ENCODE peak calls at places on chromosomes 4 and X, in nine cellular contexts. One of them, this sample, is unnamed.
A peak's percentile ranks its signal among the peaks of the same experiment; 100 is the strongest.

GRCh38 chr4:42482516-42483327 is 85.4 kb downstream of the SHISA3 start:
- DNase-seq in pancreas: no peak
- DNase-seq in ovary: no peak
- DNase-seq in NT2/D1: no peak
- DNase-seq in OCI-LY7: no peak
- DNase-seq in lung: no peak
- DNase-seq in psoas muscle: no peak
- DNase-seq in fibroblast of lung: peak; percentile 9
- DNase-seq in heart right ventricle: no peak
- DNase-seq in this sample: no peak

GRCh38 chr4:164368894-164369293 is 385.0 kb upstream of the SMIM31 start:
- DNase-seq in pancreas: no peak
- DNase-seq in heart right ventricle: no peak
- DNase-seq in psoas muscle: no peak
- DNase-seq in fibroblast of lung: no peak
- DNase-seq in NT2/D1: no peak
- DNase-seq in ovary: no peak
- DNase-seq in lung: no peak
- DNase-seq in OCI-LY7: no peak
- DNase-seq in this sample: no peak

GRCh38 chr4:78517050-78517652 is 34.4 kb upstream of the ANXA3 start:
- DNase-seq in psoas muscle: no peak
- DNase-seq in pancreas: no peak
- DNase-seq in ovary: no peak
- DNase-seq in lung: no peak
- DNase-seq in heart right ventricle: no peak
- DNase-seq in OCI-LY7: peak; percentile 27
- DNase-seq in NT2/D1: no peak
- DNase-seq in fibroblast of lung: peak; percentile 62
- DNase-seq in this sample: no peak

GRCh38 chrX:55908685-55909212 is 191.2 kb downstream of the RRAGB start:
- DNase-seq in fibroblast of lung: peak; percentile 8
- DNase-seq in pancreas: no peak
- DNase-seq in OCI-LY7: no peak
- DNase-seq in ovary: peak; percentile 23
- DNase-seq in psoas muscle: no peak
- DNase-seq in heart right ventricle: peak; percentile 3
- DNase-seq in NT2/D1: no peak
- DNase-seq in lung: no peak
- DNase-seq in this sample: no peak

GRCh38 chrX:1727531-1728027 is 112.7 kb downstream of the ASMT start:
- DNase-seq in OCI-LY7: no peak
- DNase-seq in ovary: no peak
- DNase-seq in pancreas: no peak
- DNase-seq in heart right ventricle: no peak
- DNase-seq in fibroblast of lung: no peak
- DNase-seq in psoas muscle: no peak
- DNase-seq in NT2/D1: peak; percentile 80
- DNase-seq in lung: no peak
- DNase-seq in this sample: peak; percentile 42

GRCh38 chrX:64842492-64842891 is 133.8 kb downstream of the ZC4H2 start:
- DNase-seq in heart right ventricle: no peak
- DNase-seq in OCI-LY7: peak; percentile 91
- DNase-seq in NT2/D1: no peak
- DNase-seq in ovary: no peak
- DNase-seq in psoas muscle: no peak
- DNase-seq in pancreas: no peak
- DNase-seq in lung: no peak
- DNase-seq in fibroblast of lung: no peak
- DNase-seq in this sample: no peak

GRCh38 chrX:42616981-42617380 is 161.0 kb downstream of the PPP1R2C start:
- DNase-seq in pancreas: no peak
- DNase-seq in OCI-LY7: no peak
- DNase-seq in fibroblast of lung: no peak
- DNase-seq in psoas muscle: no peak
- DNase-seq in lung: no peak
- DNase-seq in heart right ventricle: no peak
- DNase-seq in NT2/D1: no peak
- DNase-seq in ovary: no peak
- DNase-seq in this sample: no peak

GRCh38 chr4:178941975-178942374 is 1499.7 kb upstream of the AGA start:
- DNase-seq in pancreas: no peak
- DNase-seq in NT2/D1: no peak
- DNase-seq in fibroblast of lung: no peak
- DNase-seq in OCI-LY7: no peak
- DNase-seq in heart right ventricle: no peak
- DNase-seq in ovary: no peak
- DNase-seq in psoas muscle: no peak
- DNase-seq in lung: no peak
- DNase-seq in this sample: no peak

GRCh38 chrX:21255207-21255606 is 119.0 kb upstream of the CNKSR2 start:
- DNase-seq in psoas muscle: no peak
- DNase-seq in OCI-LY7: no peak
- DNase-seq in lung: no peak
- DNase-seq in pancreas: no peak
- DNase-seq in NT2/D1: no peak
- DNase-seq in fibroblast of lung: no peak
- DNase-seq in ovary: no peak
- DNase-seq in heart right ventricle: no peak
- DNase-seq in this sample: no peak

GRCh38 chr4:48296330-48296729 is 26.7 kb upstream of the TEC start:
- DNase-seq in pancreas: no peak
- DNase-seq in OCI-LY7: no peak
- DNase-seq in psoas muscle: no peak
- DNase-seq in fibroblast of lung: no peak
- DNase-seq in heart right ventricle: no peak
- DNase-seq in ovary: no peak
- DNase-seq in lung: no peak
- DNase-seq in NT2/D1: no peak
- DNase-seq in this sample: no peak
- H3K36me3 ChIP-seq in pancreas: no peaks in the 10 kb centered on the region
- H3K36me3 ChIP-seq in OCI-LY7: no peaks in the 10 kb centered on the region
- H3K36me3 ChIP-seq in psoas muscle: no peaks in the 10 kb centered on the region
- H3K36me3 ChIP-seq in fibroblast of lung: no peaks in the 10 kb centered on the region
- H3K36me3 ChIP-seq in heart right ventricle: no peaks in the 10 kb centered on the region
- H3K36me3 ChIP-seq in ovary: no peaks in the 10 kb centered on the region
- H3K36me3 ChIP-seq in lung: no peaks in the 10 kb centered on the region
- H3K36me3 ChIP-seq in NT2/D1: no peaks in the 10 kb centered on the region
- H3K36me3 ChIP-seq in this sample: no peaks in the 10 kb centered on the region

GRCh38 chrX:41184312-41184711 is 99.1 kb downstream of the USP9X start:
- DNase-seq in pancreas: no peak
- DNase-seq in ovary: no peak
- DNase-seq in psoas muscle: no peak
- DNase-seq in NT2/D1: no peak
- DNase-seq in OCI-LY7: peak; percentile 28
- DNase-seq in heart right ventricle: no peak
- DNase-seq in lung: no peak
- DNase-seq in fibroblast of lung: no peak
- DNase-seq in this sample: no peak
- H3K36me3 ChIP-seq in pancreas: peaks cover 4% of the 10 kb centered on the region
- H3K36me3 ChIP-seq in ovary: no peaks in the 10 kb centered on the region
- H3K36me3 ChIP-seq in psoas muscle: no peaks in the 10 kb centered on the region
- H3K36me3 ChIP-seq in NT2/D1: peaks cover 62% of the 10 kb centered on the region
- H3K36me3 ChIP-seq in OCI-LY7: peaks cover 62% of the 10 kb centered on the region
- H3K36me3 ChIP-seq in heart right ventricle: no peaks in the 10 kb centered on the region
- H3K36me3 ChIP-seq in lung: no peaks in the 10 kb centered on the region
- H3K36me3 ChIP-seq in fibroblast of lung: no peaks in the 10 kb centered on the region
- H3K36me3 ChIP-seq in this sample: peaks cover 22% of the 10 kb centered on the region

GRCh38 chrX:116694046-116694445 is 231.3 kb upstream of the CT83 start:
- DNase-seq in NT2/D1: no peak
- DNase-seq in lung: no peak
- DNase-seq in heart right ventricle: no peak
- DNase-seq in fibroblast of lung: no peak
- DNase-seq in OCI-LY7: no peak
- DNase-seq in ovary: no peak
- DNase-seq in psoas muscle: no peak
- DNase-seq in pancreas: no peak
- DNase-seq in this sample: no peak
- H3K36me3 ChIP-seq in NT2/D1: no peaks in the 10 kb centered on the region
- H3K36me3 ChIP-seq in lung: no peaks in the 10 kb centered on the region
- H3K36me3 ChIP-seq in heart right ventricle: no peaks in the 10 kb centered on the region
- H3K36me3 ChIP-seq in fibroblast of lung: no peaks in the 10 kb centered on the region
- H3K36me3 ChIP-seq in OCI-LY7: no peaks in the 10 kb centered on the region
- H3K36me3 ChIP-seq in ovary: no peaks in the 10 kb centered on the region
- H3K36me3 ChIP-seq in psoas muscle: no peaks in the 10 kb centered on the region
- H3K36me3 ChIP-seq in pancreas: no peaks in the 10 kb centered on the region
- H3K36me3 ChIP-seq in this sample: no peaks in the 10 kb centered on the region

GRCh38 chrX:24506082-24506481 is 41.0 kb downstream of the PDK3 start:
- DNase-seq in psoas muscle: no peak
- DNase-seq in ovary: no peak
- DNase-seq in fibroblast of lung: no peak
- DNase-seq in pancreas: no peak
- DNase-seq in heart right ventricle: no peak
- DNase-seq in NT2/D1: no peak
- DNase-seq in OCI-LY7: no peak
- DNase-seq in lung: no peak
- DNase-seq in this sample: no peak
- H3K36me3 ChIP-seq in psoas muscle: no peaks in the 10 kb centered on the region
- H3K36me3 ChIP-seq in ovary: no peaks in the 10 kb centered on the region
- H3K36me3 ChIP-seq in fibroblast of lung: no peaks in the 10 kb centered on the region
- H3K36me3 ChIP-seq in pancreas: no peaks in the 10 kb centered on the region
- H3K36me3 ChIP-seq in heart right ventricle: no peaks in the 10 kb centered on the region
- H3K36me3 ChIP-seq in NT2/D1: no peaks in the 10 kb centered on the region
- H3K36me3 ChIP-seq in OCI-LY7: peaks cover 6% of the 10 kb centered on the region
- H3K36me3 ChIP-seq in lung: peaks cover 2% of the 10 kb centered on the region
- H3K36me3 ChIP-seq in this sample: no peaks in the 10 kb centered on the region

GRCh38 chr4:168888715-168889215 is 121.3 kb downstream of the CBR4 start:
- DNase-seq in lung: no peak
- DNase-seq in NT2/D1: no peak
- DNase-seq in heart right ventricle: no peak
- DNase-seq in pancreas: no peak
- DNase-seq in OCI-LY7: no peak
- DNase-seq in psoas muscle: no peak
- DNase-seq in fibroblast of lung: no peak
- DNase-seq in ovary: no peak
- DNase-seq in this sample: no peak
- H3K36me3 ChIP-seq in lung: peaks cover 34% of the 10 kb centered on the region
- H3K36me3 ChIP-seq in NT2/D1: peaks cover 54% of the 10 kb centered on the region
- H3K36me3 ChIP-seq in heart right ventricle: no peaks in the 10 kb centered on the region
- H3K36me3 ChIP-seq in pancreas: no peaks in the 10 kb centered on the region
- H3K36me3 ChIP-seq in OCI-LY7: no peaks in the 10 kb centered on the region
- H3K36me3 ChIP-seq in psoas muscle: peaks cover 2% of the 10 kb centered on the region
- H3K36me3 ChIP-seq in fibroblast of lung: peaks cover 11% of the 10 kb centered on the region
- H3K36me3 ChIP-seq in ovary: no peaks in the 10 kb centered on the region
- H3K36me3 ChIP-seq in this sample: peaks cover 81% of the 10 kb centered on the region

GRCh38 chr4:184423003-184423686 is 51.2 kb downstream of the IRF2 start:
- DNase-seq in OCI-LY7: no peak
- DNase-seq in lung: no peak
- DNase-seq in NT2/D1: no peak
- DNase-seq in fibroblast of lung: no peak
- DNase-seq in pancreas: no peak
- DNase-seq in heart right ventricle: no peak
- DNase-seq in ovary: no peak
- DNase-seq in psoas muscle: no peak
- DNase-seq in this sample: no peak
- H3K36me3 ChIP-seq in OCI-LY7: peaks cover 79% of the 10 kb centered on the region
- H3K36me3 ChIP-seq in lung: peaks cover 9% of the 10 kb centered on the region
- H3K36me3 ChIP-seq in NT2/D1: peaks cover 9% of the 10 kb centered on the region
- H3K36me3 ChIP-seq in fibroblast of lung: peaks cover 6% of the 10 kb centered on the region
- H3K36me3 ChIP-seq in pancreas: peaks cover 6% of the 10 kb centered on the region
- H3K36me3 ChIP-seq in heart right ventricle: no peaks in the 10 kb centered on the region
- H3K36me3 ChIP-seq in ovary: no peaks in the 10 kb centered on the region
- H3K36me3 ChIP-seq in psoas muscle: peaks cover 4% of the 10 kb centered on the region
- H3K36me3 ChIP-seq in this sample: peaks cover 45% of the 10 kb centered on the region